ENCODE peak calls at places on chromosome 10, in nine cellular contexts. One of them, this sample, is unnamed.

GRCh38 chr10:9735731-9736130 is 1281.9 kb upstream of the CELF2 start:
- DNase-seq in A549: no peak
- DNase-seq in heart left ventricle: no peak
- DNase-seq in right lobe of liver: no peak
- DNase-seq in ovary: no peak
- DNase-seq in transverse colon: no peak
- DNase-seq in testis: no peak
- DNase-seq in IMR-90: no peak
- DNase-seq in suprapubic skin: no peak
- DNase-seq in this sample: no peak

GRCh38 chr10:11104772-11105675 is 87.4 kb downstream of the CELF2 start:
- DNase-seq in ovary: no peak
- DNase-seq in suprapubic skin: no peak
- DNase-seq in testis: no peak
- DNase-seq in right lobe of liver: no peak
- DNase-seq in transverse colon: no peak
- DNase-seq in A549: no peak
- DNase-seq in heart left ventricle: no peak
- DNase-seq in IMR-90: no peak
- DNase-seq in this sample: no peak

GRCh38 chr10:17663450-17663849 is 19.5 kb downstream of the STAM start:
- DNase-seq in ovary: no peak
- DNase-seq in testis: no peak
- DNase-seq in A549: no peak
- DNase-seq in right lobe of liver: no peak
- DNase-seq in transverse colon: no peak
- DNase-seq in suprapubic skin: no peak
- DNase-seq in heart left ventricle: no peak
- DNase-seq in IMR-90: no peak
- DNase-seq in this sample: no peak

GRCh38 chr10:30736685-30737232 is 107.2 kb upstream of the LYZL2 start:
- DNase-seq in testis: no peak
- DNase-seq in suprapubic skin: no peak
- DNase-seq in IMR-90: peak; percentile 100
- DNase-seq in transverse colon: peak; percentile 38
- DNase-seq in ovary: no peak
- DNase-seq in heart left ventricle: no peak
- DNase-seq in A549: peak; percentile 64
- DNase-seq in right lobe of liver: no peak
- DNase-seq in this sample: peak; percentile 32

GRCh38 chr10:76435154-76435553 is 1003.7 kb downstream of the LRMDA start:
- DNase-seq in right lobe of liver: no peak
- DNase-seq in suprapubic skin: no peak
- DNase-seq in A549: no peak
- DNase-seq in testis: no peak
- DNase-seq in heart left ventricle: no peak
- DNase-seq in ovary: no peak
- DNase-seq in IMR-90: no peak
- DNase-seq in transverse colon: no peak
- DNase-seq in this sample: no peak

GRCh38 chr10:5545778-5546710 is 21.3 kb downstream of the CALML3 start:
- DNase-seq in right lobe of liver: no peak
- DNase-seq in suprapubic skin: peak; percentile 74
- DNase-seq in A549: peak; percentile 96
- DNase-seq in heart left ventricle: peak; percentile 42
- DNase-seq in ovary: peak; percentile 3
- DNase-seq in IMR-90: peak; percentile 97
- DNase-seq in transverse colon: peak; percentile 35
- DNase-seq in testis: peak; percentile 34
- DNase-seq in this sample: peak; percentile 65

GRCh38 chr10:29881336-29881751 is 178.0 kb downstream of the JCAD start:
- DNase-seq in testis: no peak
- DNase-seq in suprapubic skin: no peak
- DNase-seq in heart left ventricle: peak; percentile 24
- DNase-seq in IMR-90: no peak
- DNase-seq in A549: no peak
- DNase-seq in ovary: peak; percentile 55
- DNase-seq in right lobe of liver: no peak
- DNase-seq in transverse colon: no peak
- DNase-seq in this sample: no peak

GRCh38 chr10:100364735-100365391 is 17.8 kb downstream of the SCD start:
- DNase-seq in testis: peak; percentile 87
- DNase-seq in A549: peak; percentile 89
- DNase-seq in IMR-90: peak; percentile 60
- DNase-seq in right lobe of liver: peak; percentile 86
- DNase-seq in transverse colon: peak; percentile 90
- DNase-seq in suprapubic skin: peak; percentile 83
- DNase-seq in ovary: peak; percentile 87
- DNase-seq in heart left ventricle: peak; percentile 74
- DNase-seq in this sample: peak; percentile 95

GRCh38 chr10:50381637-50382036 is 130.3 kb upstream of the ASAH2 start:
- DNase-seq in heart left ventricle: no peak
- DNase-seq in ovary: no peak
- DNase-seq in right lobe of liver: no peak
- DNase-seq in testis: no peak
- DNase-seq in suprapubic skin: no peak
- DNase-seq in IMR-90: no peak
- DNase-seq in transverse colon: no peak
- DNase-seq in A549: no peak
- DNase-seq in this sample: no peak

GRCh38 chr10:30542001-30542861 is 87.3 kb downstream of the LYZL2 start:
- DNase-seq in A549: no peak
- DNase-seq in suprapubic skin: no peak
- DNase-seq in ovary: peak; percentile 33
- DNase-seq in transverse colon: no peak
- DNase-seq in testis: peak; percentile 20
- DNase-seq in IMR-90: no peak
- DNase-seq in right lobe of liver: no peak
- DNase-seq in heart left ventricle: no peak
- DNase-seq in this sample: no peak

GRCh38 chr10:124745678-124746077 is 1.5 kb upstream of the FAM53B start:
- DNase-seq in IMR-90: peak; percentile 72
- DNase-seq in transverse colon: no peak
- DNase-seq in right lobe of liver: no peak
- DNase-seq in ovary: no peak
- DNase-seq in testis: no peak
- DNase-seq in A549: peak; percentile 49
- DNase-seq in heart left ventricle: no peak
- DNase-seq in suprapubic skin: no peak
- DNase-seq in this sample: no peak

GRCh38 chr10:122112625-122113160 is 123.7 kb downstream of the TACC2 start:
- DNase-seq in IMR-90: peak; percentile 96
- DNase-seq in right lobe of liver: peak; percentile 85
- DNase-seq in ovary: peak; percentile 77
- DNase-seq in suprapubic skin: peak; percentile 86
- DNase-seq in transverse colon: peak; percentile 88
- DNase-seq in heart left ventricle: peak; percentile 89
- DNase-seq in A549: peak; percentile 93
- DNase-seq in testis: peak; percentile 84
- DNase-seq in this sample: peak; percentile 88

GRCh38 chr10:132429281-132430230 is 32.6 kb downstream of the PWWP2B start:
- DNase-seq in testis: no peak
- DNase-seq in heart left ventricle: no peak
- DNase-seq in IMR-90: no peak
- DNase-seq in right lobe of liver: no peak
- DNase-seq in ovary: no peak
- DNase-seq in suprapubic skin: no peak
- DNase-seq in transverse colon: peak; percentile 65
- DNase-seq in A549: no peak
- DNase-seq in this sample: peak; percentile 54

GRCh38 chr10:104273899-104274575 is 5.1 kb downstream of the GSTO2 start:
- DNase-seq in testis: no peak
- DNase-seq in ovary: no peak
- DNase-seq in A549: no peak
- DNase-seq in right lobe of liver: no peak
- DNase-seq in heart left ventricle: no peak
- DNase-seq in IMR-90: no peak
- DNase-seq in suprapubic skin: no peak
- DNase-seq in transverse colon: no peak
- DNase-seq in this sample: no peak
- H3K4me3 ChIP-seq in testis: peak overlapping the region; percentile 60
- H3K4me3 ChIP-seq in ovary: no peak overlapping the region
- H3K4me3 ChIP-seq in A549: no peak overlapping the region
- H3K4me3 ChIP-seq in right lobe of liver: no peak overlapping the region
- H3K4me3 ChIP-seq in heart left ventricle: no peak overlapping the region
- H3K4me3 ChIP-seq in IMR-90: no peak overlapping the region
- H3K4me3 ChIP-seq in suprapubic skin: peak overlapping the region; percentile 54
- H3K4me3 ChIP-seq in transverse colon: no peak overlapping the region
- H3K4me3 ChIP-seq in this sample: no peak overlapping the region

GRCh38 chr10:96089670-96090462 is 40.2 kb upstream of the ZNF518A start:
- DNase-seq in suprapubic skin: peak; percentile 95
- DNase-seq in A549: peak; percentile 91
- DNase-seq in testis: peak; percentile 97
- DNase-seq in IMR-90: peak; percentile 96
- DNase-seq in heart left ventricle: peak; percentile 94
- DNase-seq in right lobe of liver: peak; percentile 88
- DNase-seq in ovary: peak; percentile 87
- DNase-seq in transverse colon: peak; percentile 95
- DNase-seq in this sample: peak; percentile 96
- TF ChIP-seq POLR2A in suprapubic skin: peak; percentile 65
- TF ChIP-seq POLR2A in A549: peak; percentile 68
- TF ChIP-seq POLR2A in testis: no peak
- TF ChIP-seq POLR2A in IMR-90: peak; percentile 79
- TF ChIP-seq POLR2A in heart left ventricle: peak; percentile 39
- TF ChIP-seq POLR2A in right lobe of liver: peak; percentile 81
- TF ChIP-seq POLR2A in ovary: peak; percentile 33
- TF ChIP-seq POLR2A in transverse colon: peak; percentile 82
- TF ChIP-seq POLR2A in this sample: peak; percentile 25

DNA sequence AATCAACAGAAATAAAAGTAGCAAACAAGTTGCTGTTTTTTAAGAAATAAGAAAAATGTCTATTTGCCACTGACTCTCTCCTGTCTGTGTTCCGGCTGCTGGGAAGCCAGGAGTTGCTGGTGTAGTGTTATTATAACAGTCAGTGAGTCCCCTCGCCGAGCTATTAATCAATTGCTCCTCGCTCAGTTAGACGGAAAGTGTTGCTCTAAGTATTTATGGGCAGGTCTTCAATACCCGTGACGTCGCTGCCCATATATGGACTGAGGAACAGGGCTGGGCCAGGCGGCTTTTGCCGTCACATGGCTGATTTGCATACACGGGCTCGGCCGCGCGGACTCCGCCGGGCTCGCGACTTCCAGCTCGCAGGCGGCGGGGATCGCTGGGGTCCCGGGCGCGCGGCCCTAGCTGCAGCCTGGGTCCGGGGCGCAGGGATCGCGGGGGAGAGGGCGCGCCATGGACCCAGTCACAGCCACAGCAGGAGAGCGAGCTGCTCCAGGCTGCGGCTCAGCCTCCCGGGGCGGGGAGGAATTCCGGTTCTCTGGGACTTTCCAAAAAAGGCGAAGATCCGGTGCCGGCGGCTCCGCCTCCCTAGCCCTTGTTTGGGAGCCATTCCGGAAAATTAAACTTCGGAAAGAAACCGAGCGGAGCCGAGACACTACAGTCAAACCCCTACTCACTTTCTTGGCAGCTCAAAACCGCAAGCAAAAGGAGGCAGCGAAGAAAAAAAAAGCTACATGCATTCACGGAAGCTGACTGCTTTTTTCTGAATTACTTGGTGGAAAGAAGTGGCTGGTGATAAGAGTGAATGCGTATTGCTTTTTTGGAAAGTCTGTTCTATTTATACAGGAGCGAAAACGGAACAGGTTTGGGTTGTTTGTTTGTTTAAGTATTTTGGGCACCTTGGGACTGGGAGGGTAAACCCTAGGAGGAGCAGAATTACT is at the start of gene EGR2:
- DNase-seq in heart left ventricle: peak; percentile 93
- DNase-seq in testis: peak; percentile 97
- DNase-seq in right lobe of liver: peak; percentile 93
- DNase-seq in ovary: peak; percentile 84
- DNase-seq in suprapubic skin: peak; percentile 96
- DNase-seq in A549: peak; percentile 90
- DNase-seq in transverse colon: peak; percentile 94
- DNase-seq in IMR-90: peak; percentile 94
- DNase-seq in this sample: peak; percentile 94
- H3K4me3 ChIP-seq in heart left ventricle: peak within 1 kb of the TSS; percentile 37
- H3K4me3 ChIP-seq in testis: peak within 1 kb of the TSS; percentile 91
- H3K4me3 ChIP-seq in right lobe of liver: peak within 1 kb of the TSS; percentile 77
- H3K4me3 ChIP-seq in ovary: peak within 1 kb of the TSS; percentile 81
- H3K4me3 ChIP-seq in suprapubic skin: peak within 1 kb of the TSS; percentile 68
- H3K4me3 ChIP-seq in A549: peak within 1 kb of the TSS; percentile 58
- H3K4me3 ChIP-seq in transverse colon: peak within 1 kb of the TSS; percentile 78
- H3K4me3 ChIP-seq in IMR-90: peak within 1 kb of the TSS; percentile 73
- H3K4me3 ChIP-seq in this sample: peak within 1 kb of the TSS; percentile 66

GRCh38 chr10:102113261-102113955 is 6.8 kb downstream of the LDB1 start:
- DNase-seq in transverse colon: no peak
- DNase-seq in right lobe of liver: no peak
- DNase-seq in A549: no peak
- DNase-seq in testis: no peak
- DNase-seq in ovary: no peak
- DNase-seq in heart left ventricle: no peak
- DNase-seq in suprapubic skin: no peak
- DNase-seq in IMR-90: no peak
- DNase-seq in this sample: no peak

GRCh38 chr10:102117391-102118159 is 2.6 kb downstream of the LDB1 start:
- DNase-seq in heart left ventricle: peak; percentile 90
- DNase-seq in IMR-90: peak; percentile 73
- DNase-seq in ovary: peak; percentile 93
- DNase-seq in right lobe of liver: peak; percentile 84
- DNase-seq in transverse colon: peak; percentile 81
- DNase-seq in testis: peak; percentile 89
- DNase-seq in A549: no peak
- DNase-seq in suprapubic skin: peak; percentile 85
- DNase-seq in this sample: peak; percentile 91

GRCh38 chr10:102113956-102114857 is 6.0 kb downstream of the LDB1 start:
- DNase-seq in testis: peak; percentile 27
- DNase-seq in transverse colon: peak; percentile 29
- DNase-seq in ovary: peak; percentile 35
- DNase-seq in suprapubic skin: no peak
- DNase-seq in right lobe of liver: peak; percentile 44
- DNase-seq in A549: no peak
- DNase-seq in heart left ventricle: no peak
- DNase-seq in IMR-90: no peak
- DNase-seq in this sample: peak; percentile 33

GRCh38 chr10:102115775-102116174 is 4.4 kb downstream of the LDB1 start:
- DNase-seq in transverse colon: no peak
- DNase-seq in right lobe of liver: no peak
- DNase-seq in IMR-90: peak; percentile 24
- DNase-seq in ovary: no peak
- DNase-seq in heart left ventricle: no peak
- DNase-seq in suprapubic skin: no peak
- DNase-seq in testis: no peak
- DNase-seq in A549: no peak
- DNase-seq in this sample: no peak

DNA sequence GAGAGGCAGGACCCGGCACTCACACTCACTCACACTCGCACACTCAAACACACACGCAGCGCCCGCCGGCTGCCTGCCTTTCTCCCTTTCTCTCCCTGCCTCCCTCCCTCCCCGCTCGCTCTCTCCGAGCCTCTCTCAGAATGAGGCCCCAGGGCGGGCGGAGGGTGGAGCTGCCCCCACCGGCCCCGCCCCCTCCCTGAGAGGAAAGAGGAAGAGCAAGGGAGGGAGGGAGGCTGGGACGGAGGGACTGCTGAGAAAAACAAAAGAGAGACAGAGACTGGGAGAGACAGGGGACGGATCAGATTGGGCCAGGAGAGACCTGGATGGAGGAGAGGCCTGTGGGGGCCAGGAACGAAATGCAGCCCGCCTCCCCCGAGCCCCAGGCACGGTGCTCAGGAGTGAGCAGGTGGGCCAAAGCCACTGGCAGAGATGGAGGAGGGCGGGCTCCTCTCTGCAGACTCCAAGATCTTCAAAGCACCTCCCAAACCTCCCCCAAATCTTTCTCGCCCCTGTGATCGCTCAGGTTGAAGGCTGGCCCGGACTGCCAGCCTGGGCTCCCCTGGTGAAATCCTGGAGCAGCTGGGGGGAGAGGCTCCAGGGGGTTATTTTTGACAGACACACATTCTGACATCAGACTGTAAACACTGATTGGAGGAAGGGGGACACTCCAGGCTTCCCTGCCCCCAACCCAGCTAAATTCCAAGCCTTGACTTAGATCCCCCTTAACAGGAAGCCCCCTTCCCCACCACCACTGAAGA is 5.1 kb downstream of the LDB1 start:
- DNase-seq in A549: peak; percentile 76
- DNase-seq in right lobe of liver: peak; percentile 95
- DNase-seq in heart left ventricle: peak; percentile 93
- DNase-seq in ovary: peak; percentile 88
- DNase-seq in suprapubic skin: peak; percentile 96
- DNase-seq in IMR-90: peak; percentile 65
- DNase-seq in testis: peak; percentile 95
- DNase-seq in transverse colon: peak; percentile 94
- DNase-seq in this sample: peak; percentile 92
- TF ChIP-seq POLR2A in A549: peak; percentile 95
- TF ChIP-seq POLR2A in right lobe of liver: peak; percentile 38
- TF ChIP-seq POLR2A in heart left ventricle: peak; percentile 54
- TF ChIP-seq POLR2A in ovary: peak; percentile 43
- TF ChIP-seq POLR2A in suprapubic skin: peak; percentile 37
- TF ChIP-seq POLR2A in IMR-90: peak; percentile 71
- TF ChIP-seq POLR2A in testis: no peak
- TF ChIP-seq POLR2A in transverse colon: peak; percentile 68
- TF ChIP-seq POLR2A in this sample: no peak